ENCODE peak calls at places on chromosomes 12 and 14, in four cellular contexts. S is WTC11, R is GM12878, P is HEK293T. X is an unnamed sample.

GRCh38 chr14:32436993-32437392 is 107.9 kb downstream of the AKAP6 start:
- DNase-seq in S (no peak), R (no peak), P (no peak), X (no peak)

GRCh38 chr14:61695695-61696527 is 598 bp downstream of the HIF1A start:
- DNase-seq in S (peak), R (no peak), P (peak), X (no peak)

GRCh38 chr12:83476006-83476405 is 789.3 kb downstream of the TMTC2 start:
- DNase-seq in S (no peak), R (no peak), P (no peak), X (no peak)

GRCh38 chr14:31977001-31977556 is 100.0 kb upstream of the ARHGAP5 start:
- DNase-seq in S (no peak), R (no peak), P (no peak), X (no peak)

GRCh38 chr14:32727827-32728226 is 210.9 kb upstream of the NPAS3 start:
- DNase-seq in S (no peak), R (no peak), P (no peak), X (no peak)

GRCh38 chr12:78293039-78293686 is 462.5 kb downstream of the NAV3 start:
- DNase-seq in S (no peak), R (no peak), P (no peak), X (no peak)

GRCh38 chr14:76810525-76810924 is 2.2 kb downstream of the ANGEL1 start:
- DNase-seq in S (no peak), R (no peak), P (no peak), X (no peak)

GRCh38 chr12:9936597-9936996 is 4.4 kb upstream of the CLEC2A start:
- DNase-seq in S (no peak), R (no peak), P (no peak), X (no peak)

GRCh38 chr12:80000831-80001230 is 65.9 kb upstream of the PPP1R12A start:
- DNase-seq in S (no peak), R (no peak), P (no peak), X (no peak)
- TF ChIP-seq SP1 in S (no peak), R (no peak), P (no peak), X (no peak)

DNA sequence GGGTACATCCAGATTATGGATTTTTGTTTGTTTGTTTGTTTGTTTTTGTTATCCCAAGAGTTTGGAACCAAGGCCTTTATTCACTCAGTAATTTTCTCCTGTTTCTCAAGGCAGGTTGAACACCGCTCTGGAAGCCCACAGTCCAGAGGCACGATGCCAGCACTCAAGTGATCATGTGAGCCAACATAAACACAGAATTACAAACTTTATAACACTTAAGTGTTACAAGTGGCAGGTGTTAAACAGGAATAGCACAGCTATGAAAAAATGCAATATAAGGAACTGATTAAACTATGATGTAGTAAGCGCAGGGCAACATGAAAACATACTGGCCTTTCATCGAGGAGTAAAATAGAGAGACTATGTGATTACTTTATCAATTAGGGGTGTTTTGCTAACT is 1885.8 kb upstream of the SEL1L start:
- DNase-seq in S (no peak), R (no peak), P (no peak), X (no peak)
- TF ChIP-seq SP1 in S (no peak), R (no peak), P (no peak), X (no peak)

DNA sequence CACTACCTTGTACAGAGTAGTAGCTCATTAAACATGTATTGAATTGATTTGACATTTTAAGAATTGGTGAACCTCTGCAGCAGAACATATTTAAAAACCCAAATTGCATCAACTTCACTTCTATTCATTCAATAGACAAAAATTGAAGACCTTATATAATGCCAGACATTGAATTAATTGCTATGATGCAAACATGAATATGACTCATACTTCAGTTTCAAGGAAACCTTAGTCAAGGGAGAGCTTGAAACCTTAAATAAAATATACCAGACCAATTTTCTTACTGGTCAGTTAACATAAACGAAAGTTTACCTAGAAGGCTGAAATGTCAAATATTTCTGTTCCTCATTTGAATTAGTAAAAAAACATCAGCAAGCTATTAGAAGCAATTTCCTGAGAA is 5.0 kb upstream of the MGAT4C start:
- DNase-seq in S (no peak), R (no peak), P (no peak), X (no peak)
- TF ChIP-seq SP1 in S (no peak), R (no peak), P (no peak), X (no peak)

GRCh38 chr12:116880817-116881324 is 370 bp downstream of the HRK start:
- DNase-seq in S (peak), R (no peak), P (peak), X (no peak)
- TF ChIP-seq SP1 in S (no peak), R (no peak), P (no peak), X (no peak)

DNA sequence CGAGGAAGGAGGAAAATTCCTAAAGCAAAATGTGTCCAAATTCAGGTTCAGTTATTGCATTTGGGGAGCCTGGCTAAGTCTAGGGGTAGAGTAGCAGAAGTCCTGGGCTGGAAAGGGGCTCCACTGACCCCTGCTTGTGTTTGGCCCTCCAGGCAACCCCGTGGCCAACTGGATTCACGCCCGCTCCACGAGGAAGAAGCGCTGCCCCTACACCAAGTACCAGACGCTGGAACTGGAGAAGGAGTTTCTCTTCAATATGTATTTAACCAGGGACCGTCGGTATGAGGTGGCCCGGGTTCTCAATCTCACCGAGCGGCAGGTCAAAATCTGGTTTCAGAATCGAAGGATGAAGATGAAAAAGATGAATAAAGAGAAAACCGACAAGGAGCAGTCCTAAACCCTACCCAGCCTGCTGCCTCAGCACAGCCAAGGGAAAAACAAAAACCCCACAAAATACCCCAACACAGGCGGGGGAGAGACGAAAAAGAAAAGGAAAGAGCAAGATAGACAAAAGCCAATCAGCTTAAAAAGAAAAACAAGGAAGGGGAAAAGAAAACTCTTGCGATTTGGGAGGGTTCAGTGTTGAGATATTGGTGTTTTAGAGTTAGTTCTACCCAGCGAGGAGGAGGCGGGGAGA is 2.4 kb downstream of the HOXC9 start:
- DNase-seq in S (no peak), R (no peak), P (no peak), X (no peak)
- TF ChIP-seq SP1 in S (no peak), R (no peak), P (no peak), X (no peak)

GRCh38 chr14:58367296-58367695 is 28.4 kb upstream of the TOMM20L start:
- DNase-seq in S (no peak), R (no peak), P (no peak), X (no peak)

GRCh38 chr14:58362798-58363412 is 32.8 kb upstream of the TOMM20L start:
- DNase-seq in S (no peak), R (no peak), P (peak), X (peak)
- TF ChIP-seq SP1 in S (no peak), R (no peak), P (no peak), X (no peak)

GRCh38 chr12:89414851-89415250 is 62.5 kb upstream of the DUSP6 start:
- DNase-seq in S (no peak), R (no peak), P (no peak), X (no peak)
- TF ChIP-seq SP1 in S (no peak), R (no peak), P (no peak), X (no peak)

X was measured in HCT116.